ENCODE peak calls at places on chromosomes 11 and 22, in six cellular contexts. X is hepatocyte, D is RCC 7860, Z is psoas muscle, I is Caco-2, U is hypothalamus. R is an unnamed sample.

GRCh38 chr11:61543606-61544306 is 35.2 kb downstream of the LRRC10B start:
- DNase-seq in X (no peak), D (peak), Z (no peak), I (no peak), U (no peak), R (no peak)

GRCh38 chr11:44911031-44911814 is 39.5 kb downstream of the TP53I11 start:
- DNase-seq in X (peak), D (peak), Z (peak), I (peak), U (peak), R (peak)

GRCh38 chr11:121416909-121417567 is 35.1 kb upstream of the SORL1 start:
- DNase-seq in X (peak), D (peak), Z (peak), I (no peak), U (peak), R (peak)

GRCh38 chr11:70525466-70525865 is 127.1 kb downstream of the CTTN start:
- DNase-seq in X (no peak), D (no peak), Z (no peak), I (peak), U (no peak), R (no peak)

GRCh38 chr11:1565904-1566247 is 6.2 kb downstream of the DUSP8 start:
- DNase-seq in X (no peak), D (no peak), Z (no peak), I (no peak), U (no peak), R (no peak)

GRCh38 chr11:123525511-123525918 is 95.4 kb downstream of the GRAMD1B start:
- DNase-seq in X (no peak), D (no peak), Z (no peak), I (no peak), U (peak), R (no peak)

GRCh38 chr11:1152316-1153104 is 5.2 kb upstream of the MUC5AC start:
- DNase-seq in X (peak), D (peak), Z (peak), I (peak), U (no peak), R (no peak)

GRCh38 chr11:10762185-10762584 is 11.1 kb downstream of the CTR9 start:
- DNase-seq in X (no peak), D (no peak), Z (no peak), I (no peak), U (no peak), R (no peak)

GRCh38 chr11:77379253-77379652 is 77.8 kb upstream of the GDPD4 start:
- DNase-seq in X (no peak), D (no peak), Z (no peak), I (no peak), U (no peak), R (no peak)

GRCh38 chr11:2531277-2531986 is 86.6 kb downstream of the KCNQ1 start:
- DNase-seq in X (peak), D (no peak), Z (peak), I (peak), U (peak), R (peak)

GRCh38 chr11:15159085-15159484 is 44.4 kb downstream of the INSC start:
- DNase-seq in X (peak), D (peak), Z (no peak), I (no peak), U (no peak), R (no peak)

GRCh38 chr11:78168539-78169477 is 19.6 kb downstream of the KCTD21 start:
- DNase-seq in X (peak), D (no peak), Z (peak), I (no peak), U (no peak), R (peak)

GRCh38 chr11:65286686-65287085 is 24.9 kb downstream of the POLA2 start:
- DNase-seq in X (no peak), D (no peak), Z (no peak), I (no peak), U (no peak), R (no peak)

GRCh38 chr11:106474274-106474673 is 396.8 kb downstream of the AASDHPPT start:
- DNase-seq in X (no peak), D (no peak), Z (no peak), I (no peak), U (no peak), R (no peak)

GRCh38 chr11:133386852-133387251 is 145.4 kb downstream of the OPCML start:
- DNase-seq in X (no peak), D (no peak), Z (no peak), I (no peak), U (no peak), R (no peak)

GRCh38 chr22:33969052-33969451 is 48.8 kb upstream of the LARGE1 start:
- DNase-seq in X (peak), D (peak), Z (no peak), I (no peak), U (no peak), R (no peak)

R was measured in heart right ventricle.